ENCODE peak calls at places on chromosome 22, in four cellular contexts. B is hypothalamus, V is foreskin fibroblast, T is ecto neural progenitor cell. R is an unnamed sample.

GRCh38 chr22:30868663-30869385 is 99.8 kb downstream of the MORC2 start:
- DNase-seq in V (peak; percentile 48), B (no peak), T (no peak), R (no peak)

GRCh38 chr22:37284126-37284806 is 2.0 kb downstream of the CYTH4 start:
- DNase-seq in B (no peak), T (no peak), V (no peak), R (no peak)

GRCh38 chr22:44192098-44192810 is 11.5 kb downstream of the PARVG start:
- DNase-seq in V (no peak), B (no peak), T (peak; percentile 72), R (no peak)

GRCh38 chr22:22400964-22401363 is 107.6 kb downstream of the ZNF280B start:
- DNase-seq in T (no peak), B (no peak), V (no peak), R (no peak)

GRCh38 chr22:26835929-26836528 is 178.6 kb downstream of the MIAT start:
- DNase-seq in V (peak; percentile 63), T (peak; percentile 77), B (no peak), R (peak; percentile 22)

GRCh38 chr22:46518542-46519325 is 18.7 kb downstream of the CELSR1 start:
- DNase-seq in B (no peak), T (no peak), V (no peak), R (no peak)

GRCh38 chr22:47100646-47101045 is 338.2 kb downstream of the TBC1D22A start:
- DNase-seq in B (no peak), T (no peak), V (no peak), R (no peak)

GRCh38 chr22:45335021-45335818 is 25.5 kb downstream of the FAM118A start:
- DNase-seq in V (peak; percentile 54), T (peak; percentile 67), B (no peak), R (peak; percentile 74)

GRCh38 chr22:22880645-22881044 is 7.0 kb upstream of the IGLL5 start:
- DNase-seq in B (no peak), T (peak; percentile 41), V (no peak), R (no peak)

GRCh38 chr22:18000441-18001039 is 23.8 kb downstream of the MICAL3 start:
- DNase-seq in B (no peak), V (peak; percentile 46), T (peak; percentile 63), R (no peak)

GRCh38 chr22:37601540-37602442 is 6.8 kb upstream of the GGA1 start:
- DNase-seq in B (no peak), V (peak; percentile 78), T (peak; percentile 76), R (peak; percentile 52)

GRCh38 chr22:28560005-28560742 is 119.5 kb downstream of the TTC28 start:
- DNase-seq in B (no peak), T (no peak), V (peak; percentile 65), R (no peak)

GRCh38 chr22:36577019-36577418 is 48.1 kb upstream of the EIF3D start:
- DNase-seq in V (peak; percentile 78), B (no peak), T (no peak), R (no peak)

GRCh38 chr22:23831261-23831660 is 7.5 kb downstream of the DERL3 start:
- DNase-seq in T (no peak), V (no peak), B (no peak), R (no peak)

GRCh38 chr22:25753252-25753651 is 11.3 kb downstream of the MYO18B start:
- DNase-seq in T (no peak), B (no peak), V (no peak), R (no peak)

GRCh38 chr22:37566329-37566837 is 6.1 kb downstream of the CDC42EP1 start:
- DNase-seq in B (no peak), T (no peak), V (no peak), R (no peak)

GRCh38 chr22:32650553-32651345 is 150.8 kb upstream of the TIMP3 start:
- DNase-seq in T (no peak), B (no peak), V (peak; percentile 77), R (no peak)

GRCh38 chr22:27405672-27406388 is 395.7 kb downstream of the MN1 start:
- DNase-seq in B (no peak), V (peak; percentile 70), T (peak; percentile 76), R (peak; percentile 27)